ENCODE peak calls at places on chromosomes 4 and X, in nine cellular contexts. One of them, this sample, is unnamed.

GRCh38 chr4:17166954-17167353 is 268.5 kb upstream of the LDB2 start:
- DNase-seq in fibroblast of lung: peak; percentile 55
- DNase-seq in EH: peak; percentile 13
- DNase-seq in stimulated activated CD4-positive, alpha-beta T cell treated with anti-CD3 and anti-CD28 coated beads, Interleukin-2, amount 100 ng/mL, for 48 hours: no peak
- DNase-seq in NB4: peak; percentile 20
- DNase-seq in adipocyte: no peak
- DNase-seq in naive thymus-derived CD8-positive, alpha-beta T cell: no peak
- DNase-seq in A549: no peak
- DNase-seq in activated T-cell treated with anti-CD3 and anti-CD28 coated beads, Interleukin-2, amount 50 U/mL, for 72 hours: no peak
- DNase-seq in this sample: no peak

GRCh38 chr4:89356086-89356485 is 48.5 kb upstream of the GPRIN3 start:
- DNase-seq in activated T-cell treated with anti-CD3 and anti-CD28 coated beads, Interleukin-2, amount 50 U/mL, for 72 hours: no peak
- DNase-seq in stimulated activated CD4-positive, alpha-beta T cell treated with anti-CD3 and anti-CD28 coated beads, Interleukin-2, amount 100 ng/mL, for 48 hours: no peak
- DNase-seq in NB4: no peak
- DNase-seq in adipocyte: peak; percentile 22
- DNase-seq in A549: no peak
- DNase-seq in fibroblast of lung: peak; percentile 22
- DNase-seq in naive thymus-derived CD8-positive, alpha-beta T cell: no peak
- DNase-seq in EH: no peak
- DNase-seq in this sample: no peak

GRCh38 chrX:30027636-30028035 is 187.7 kb upstream of the MAGEB2 start:
- DNase-seq in A549: no peak
- DNase-seq in NB4: no peak
- DNase-seq in naive thymus-derived CD8-positive, alpha-beta T cell: no peak
- DNase-seq in stimulated activated CD4-positive, alpha-beta T cell treated with anti-CD3 and anti-CD28 coated beads, Interleukin-2, amount 100 ng/mL, for 48 hours: no peak
- DNase-seq in EH: no peak
- DNase-seq in adipocyte: no peak
- DNase-seq in fibroblast of lung: no peak
- DNase-seq in activated T-cell treated with anti-CD3 and anti-CD28 coated beads, Interleukin-2, amount 50 U/mL, for 72 hours: no peak
- DNase-seq in this sample: no peak

GRCh38 chr4:67035986-67036385 is 509.3 kb downstream of the CENPC start:
- DNase-seq in activated T-cell treated with anti-CD3 and anti-CD28 coated beads, Interleukin-2, amount 50 U/mL, for 72 hours: no peak
- DNase-seq in NB4: no peak
- DNase-seq in naive thymus-derived CD8-positive, alpha-beta T cell: no peak
- DNase-seq in EH: no peak
- DNase-seq in adipocyte: no peak
- DNase-seq in A549: no peak
- DNase-seq in stimulated activated CD4-positive, alpha-beta T cell treated with anti-CD3 and anti-CD28 coated beads, Interleukin-2, amount 100 ng/mL, for 48 hours: no peak
- DNase-seq in fibroblast of lung: peak; percentile 50
- DNase-seq in this sample: no peak

GRCh38 chr4:76782837-76783236 is 115.1 kb downstream of the SOWAHB start:
- DNase-seq in EH: peak; percentile 91
- DNase-seq in stimulated activated CD4-positive, alpha-beta T cell treated with anti-CD3 and anti-CD28 coated beads, Interleukin-2, amount 100 ng/mL, for 48 hours: no peak
- DNase-seq in A549: no peak
- DNase-seq in activated T-cell treated with anti-CD3 and anti-CD28 coated beads, Interleukin-2, amount 50 U/mL, for 72 hours: no peak
- DNase-seq in NB4: no peak
- DNase-seq in naive thymus-derived CD8-positive, alpha-beta T cell: no peak
- DNase-seq in fibroblast of lung: peak; percentile 92
- DNase-seq in adipocyte: peak; percentile 78
- DNase-seq in this sample: no peak

GRCh38 chr4:22764183-22764582 is 71.4 kb downstream of the GBA3 start:
- DNase-seq in activated T-cell treated with anti-CD3 and anti-CD28 coated beads, Interleukin-2, amount 50 U/mL, for 72 hours: no peak
- DNase-seq in EH: no peak
- DNase-seq in fibroblast of lung: no peak
- DNase-seq in stimulated activated CD4-positive, alpha-beta T cell treated with anti-CD3 and anti-CD28 coated beads, Interleukin-2, amount 100 ng/mL, for 48 hours: no peak
- DNase-seq in NB4: no peak
- DNase-seq in adipocyte: no peak
- DNase-seq in naive thymus-derived CD8-positive, alpha-beta T cell: no peak
- DNase-seq in A549: no peak
- DNase-seq in this sample: peak; percentile 63

GRCh38 chrX:16547644-16548043 is 102.3 kb upstream of the S100G start:
- DNase-seq in NB4: no peak
- DNase-seq in stimulated activated CD4-positive, alpha-beta T cell treated with anti-CD3 and anti-CD28 coated beads, Interleukin-2, amount 100 ng/mL, for 48 hours: no peak
- DNase-seq in fibroblast of lung: no peak
- DNase-seq in EH: no peak
- DNase-seq in naive thymus-derived CD8-positive, alpha-beta T cell: no peak
- DNase-seq in A549: no peak
- DNase-seq in activated T-cell treated with anti-CD3 and anti-CD28 coated beads, Interleukin-2, amount 50 U/mL, for 72 hours: no peak
- DNase-seq in adipocyte: no peak
- DNase-seq in this sample: no peak

GRCh38 chr4:141275834-141276233 is 55.1 kb downstream of the ZNF330 start:
- DNase-seq in activated T-cell treated with anti-CD3 and anti-CD28 coated beads, Interleukin-2, amount 50 U/mL, for 72 hours: no peak
- DNase-seq in A549: no peak
- DNase-seq in adipocyte: peak; percentile 81
- DNase-seq in fibroblast of lung: peak; percentile 98
- DNase-seq in stimulated activated CD4-positive, alpha-beta T cell treated with anti-CD3 and anti-CD28 coated beads, Interleukin-2, amount 100 ng/mL, for 48 hours: no peak
- DNase-seq in EH: peak; percentile 95
- DNase-seq in NB4: no peak
- DNase-seq in naive thymus-derived CD8-positive, alpha-beta T cell: no peak
- DNase-seq in this sample: no peak

GRCh38 chrX:154352012-154352401 is 22.4 kb downstream of the FLNA start:
- DNase-seq in activated T-cell treated with anti-CD3 and anti-CD28 coated beads, Interleukin-2, amount 50 U/mL, for 72 hours: no peak
- DNase-seq in stimulated activated CD4-positive, alpha-beta T cell treated with anti-CD3 and anti-CD28 coated beads, Interleukin-2, amount 100 ng/mL, for 48 hours: no peak
- DNase-seq in adipocyte: no peak
- DNase-seq in EH: no peak
- DNase-seq in fibroblast of lung: no peak
- DNase-seq in naive thymus-derived CD8-positive, alpha-beta T cell: no peak
- DNase-seq in NB4: no peak
- DNase-seq in A549: no peak
- DNase-seq in this sample: no peak

GRCh38 chr4:47085661-47086060 is 54.3 kb downstream of the GABRB1 start:
- DNase-seq in NB4: no peak
- DNase-seq in naive thymus-derived CD8-positive, alpha-beta T cell: no peak
- DNase-seq in activated T-cell treated with anti-CD3 and anti-CD28 coated beads, Interleukin-2, amount 50 U/mL, for 72 hours: no peak
- DNase-seq in EH: no peak
- DNase-seq in stimulated activated CD4-positive, alpha-beta T cell treated with anti-CD3 and anti-CD28 coated beads, Interleukin-2, amount 100 ng/mL, for 48 hours: no peak
- DNase-seq in fibroblast of lung: no peak
- DNase-seq in A549: no peak
- DNase-seq in adipocyte: no peak
- DNase-seq in this sample: no peak

GRCh38 chrX:19670854-19671620 is 155.7 kb upstream of the MAP3K15 start:
- DNase-seq in fibroblast of lung: peak; percentile 84
- DNase-seq in EH: peak; percentile 81
- DNase-seq in A549: peak; percentile 87
- DNase-seq in adipocyte: peak; percentile 72
- DNase-seq in activated T-cell treated with anti-CD3 and anti-CD28 coated beads, Interleukin-2, amount 50 U/mL, for 72 hours: no peak
- DNase-seq in stimulated activated CD4-positive, alpha-beta T cell treated with anti-CD3 and anti-CD28 coated beads, Interleukin-2, amount 100 ng/mL, for 48 hours: no peak
- DNase-seq in NB4: no peak
- DNase-seq in naive thymus-derived CD8-positive, alpha-beta T cell: no peak
- DNase-seq in this sample: no peak

GRCh38 chrX:118188977-118189376 is 72.4 kb upstream of the KLHL13 start:
- DNase-seq in stimulated activated CD4-positive, alpha-beta T cell treated with anti-CD3 and anti-CD28 coated beads, Interleukin-2, amount 100 ng/mL, for 48 hours: no peak
- DNase-seq in activated T-cell treated with anti-CD3 and anti-CD28 coated beads, Interleukin-2, amount 50 U/mL, for 72 hours: no peak
- DNase-seq in adipocyte: no peak
- DNase-seq in A549: no peak
- DNase-seq in NB4: peak; percentile 0
- DNase-seq in EH: no peak
- DNase-seq in fibroblast of lung: no peak
- DNase-seq in naive thymus-derived CD8-positive, alpha-beta T cell: no peak
- DNase-seq in this sample: no peak

GRCh38 chr4:83889802-83890201 is 353.9 kb downstream of the GPAT3 start:
- DNase-seq in stimulated activated CD4-positive, alpha-beta T cell treated with anti-CD3 and anti-CD28 coated beads, Interleukin-2, amount 100 ng/mL, for 48 hours: no peak
- DNase-seq in NB4: no peak
- DNase-seq in EH: peak; percentile 62
- DNase-seq in activated T-cell treated with anti-CD3 and anti-CD28 coated beads, Interleukin-2, amount 50 U/mL, for 72 hours: no peak
- DNase-seq in fibroblast of lung: peak; percentile 88
- DNase-seq in adipocyte: peak; percentile 16
- DNase-seq in A549: peak; percentile 45
- DNase-seq in naive thymus-derived CD8-positive, alpha-beta T cell: no peak
- DNase-seq in this sample: no peak

GRCh38 chr4:108068422-108068821 is 78.7 kb downstream of the HADH start:
- DNase-seq in naive thymus-derived CD8-positive, alpha-beta T cell: no peak
- DNase-seq in A549: no peak
- DNase-seq in fibroblast of lung: no peak
- DNase-seq in stimulated activated CD4-positive, alpha-beta T cell treated with anti-CD3 and anti-CD28 coated beads, Interleukin-2, amount 100 ng/mL, for 48 hours: no peak
- DNase-seq in NB4: no peak
- DNase-seq in adipocyte: peak; percentile 24
- DNase-seq in activated T-cell treated with anti-CD3 and anti-CD28 coated beads, Interleukin-2, amount 50 U/mL, for 72 hours: no peak
- DNase-seq in EH: peak; percentile 68
- DNase-seq in this sample: peak; percentile 66

GRCh38 chr4:83855044-83855443 is 319.1 kb downstream of the GPAT3 start:
- DNase-seq in stimulated activated CD4-positive, alpha-beta T cell treated with anti-CD3 and anti-CD28 coated beads, Interleukin-2, amount 100 ng/mL, for 48 hours: no peak
- DNase-seq in activated T-cell treated with anti-CD3 and anti-CD28 coated beads, Interleukin-2, amount 50 U/mL, for 72 hours: no peak
- DNase-seq in fibroblast of lung: peak; percentile 99
- DNase-seq in EH: peak; percentile 98
- DNase-seq in A549: peak; percentile 92
- DNase-seq in adipocyte: peak; percentile 85
- DNase-seq in naive thymus-derived CD8-positive, alpha-beta T cell: no peak
- DNase-seq in NB4: no peak
- DNase-seq in this sample: no peak

GRCh38 chr4:107183155-107183774 is 147.2 kb upstream of the DKK2 start:
- DNase-seq in fibroblast of lung: peak; percentile 61
- DNase-seq in stimulated activated CD4-positive, alpha-beta T cell treated with anti-CD3 and anti-CD28 coated beads, Interleukin-2, amount 100 ng/mL, for 48 hours: no peak
- DNase-seq in naive thymus-derived CD8-positive, alpha-beta T cell: no peak
- DNase-seq in EH: peak; percentile 66
- DNase-seq in activated T-cell treated with anti-CD3 and anti-CD28 coated beads, Interleukin-2, amount 50 U/mL, for 72 hours: peak; percentile 21
- DNase-seq in NB4: peak; percentile 60
- DNase-seq in A549: peak; percentile 52
- DNase-seq in adipocyte: peak; percentile 91
- DNase-seq in this sample: peak; percentile 67